ENCODE peak calls at places on chromosomes 12 and 14, in six cellular contexts. H is RWPE1, K is T follicular helper cell, U is upper lobe of right lung, O is D341Med, V is neural crest cell. J is an unnamed sample.

GRCh38 chr12:6020930-6021329 is 75.9 kb upstream of the ANO2 start:
- DNase-seq in V (no peak), U (no peak), H (no peak), O (no peak), K (no peak), J (no peak)

GRCh38 chr12:12214635-12215131 is 52.2 kb downstream of the LRP6 start:
- DNase-seq in H (peak; percentile 5), O (no peak), K (no peak), U (no peak), V (no peak), J (peak; percentile 71)

GRCh38 chr12:121227294-121227693 is 17.4 kb downstream of the P2RX4 start:
- DNase-seq in H (peak; percentile 71), O (no peak), K (no peak), U (peak; percentile 85), V (no peak), J (peak; percentile 18)

GRCh38 chr12:72511493-72511892 is 239.3 kb downstream of the TRHDE start:
- DNase-seq in U (no peak), H (no peak), O (no peak), K (no peak), V (no peak), J (no peak)

GRCh38 chr14:104441275-104442106 is 138.1 kb upstream of the C14orf180 start:
- DNase-seq in U (peak; percentile 64), O (peak; percentile 18), K (no peak), H (no peak), V (no peak), J (no peak)

GRCh38 chr12:58814036-58814435 is 106.3 kb downstream of the LRIG3 start:
- DNase-seq in V (no peak), O (no peak), K (no peak), H (no peak), U (no peak), J (no peak)

GRCh38 chr12:80494836-80495235 is 50.8 kb downstream of the PTPRQ start:
- DNase-seq in H (no peak), K (no peak), O (no peak), V (no peak), U (no peak), J (no peak)

GRCh38 chr14:104867371-104868059 is 2.4 kb downstream of the CEP170B start:
- DNase-seq in V (no peak), U (no peak), K (no peak), O (no peak), H (no peak), J (no peak)

J was measured in foreskin keratinocyte.